ENCODE peak calls at places on chromosomes 7 and 10, in six cellular contexts. One of them, this sample, is unnamed.

GRCh38 chr7:14836006-14836405 is 66.5 kb downstream of the DGKB start:
- DNase-seq in GM12891: no peak
- DNase-seq in GM12878: no peak
- DNase-seq in H1: no peak
- DNase-seq in HepG2: no peak
- DNase-seq in K562: no peak
- DNase-seq in this sample: no peak

GRCh38 chr7:18086165-18087030 is 58.8 kb upstream of the PRPS1L1 start:
- DNase-seq in GM12891: peak; percentile 19
- DNase-seq in GM12878: no peak
- DNase-seq in H1: no peak
- DNase-seq in HepG2: no peak
- DNase-seq in K562: peak; percentile 21
- DNase-seq in this sample: peak; percentile 13

GRCh38 chr7:157941210-157941609 is 604.4 kb downstream of the DNAJB6 start:
- DNase-seq in GM12891: no peak
- DNase-seq in GM12878: no peak
- DNase-seq in H1: no peak
- DNase-seq in HepG2: no peak
- DNase-seq in K562: no peak
- DNase-seq in this sample: no peak

GRCh38 chr7:128860158-128861073 is 2.2 kb upstream of the ATP6V1F start:
- DNase-seq in GM12891: no peak
- DNase-seq in GM12878: no peak
- DNase-seq in H1: no peak
- DNase-seq in HepG2: no peak
- DNase-seq in K562: peak; percentile 91
- DNase-seq in this sample: no peak

GRCh38 chr10:119933179-119933578 is 40.6 kb downstream of the SEC23IP start:
- DNase-seq in GM12891: no peak
- DNase-seq in GM12878: no peak
- DNase-seq in H1: no peak
- DNase-seq in HepG2: peak; percentile 16
- DNase-seq in K562: peak; percentile 9
- DNase-seq in this sample: no peak

GRCh38 chr10:62330213-62330612 is 44.0 kb upstream of the ZNF365 start:
- DNase-seq in GM12891: no peak
- DNase-seq in GM12878: no peak
- DNase-seq in H1: no peak
- DNase-seq in HepG2: no peak
- DNase-seq in K562: no peak
- DNase-seq in this sample: no peak

GRCh38 chr7:106501605-106502580 is 159.1 kb downstream of the CCDC71L start:
- DNase-seq in GM12891: no peak
- DNase-seq in GM12878: no peak
- DNase-seq in H1: no peak
- DNase-seq in HepG2: no peak
- DNase-seq in K562: peak; percentile 57
- DNase-seq in this sample: no peak

GRCh38 chr10:54908019-54908418 is 107.0 kb upstream of the PCDH15 start:
- DNase-seq in GM12891: no peak
- DNase-seq in GM12878: no peak
- DNase-seq in H1: no peak
- DNase-seq in HepG2: no peak
- DNase-seq in K562: no peak
- DNase-seq in this sample: no peak

GRCh38 chr10:38070501-38070900 is 23.6 kb upstream of the ZNF37A start:
- DNase-seq in GM12891: no peak
- DNase-seq in GM12878: no peak
- DNase-seq in H1: no peak
- DNase-seq in HepG2: no peak
- DNase-seq in K562: no peak
- DNase-seq in this sample: no peak

GRCh38 chr10:73339436-73339835 is 19.2 kb downstream of the CFAP70 start:
- DNase-seq in GM12891: no peak
- DNase-seq in GM12878: no peak
- DNase-seq in H1: no peak
- DNase-seq in HepG2: no peak
- DNase-seq in K562: no peak
- DNase-seq in this sample: no peak

GRCh38 chr10:64896582-64896981 is 1375.4 kb downstream of the REEP3 start:
- DNase-seq in GM12891: no peak
- DNase-seq in GM12878: no peak
- DNase-seq in H1: no peak
- DNase-seq in HepG2: no peak
- DNase-seq in K562: no peak
- DNase-seq in this sample: no peak

GRCh38 chr10:102802920-102803534 is 34.2 kb downstream of the CYP17A1 start:
- DNase-seq in GM12891: no peak
- DNase-seq in GM12878: peak; percentile 38
- DNase-seq in H1: peak; percentile 61
- DNase-seq in HepG2: no peak
- DNase-seq in K562: no peak
- DNase-seq in this sample: no peak

GRCh38 chr7:156759579-156760202 is 119.1 kb downstream of the RNF32 start:
- DNase-seq in GM12891: no peak
- DNase-seq in GM12878: no peak
- DNase-seq in H1: no peak
- DNase-seq in HepG2: no peak
- DNase-seq in K562: no peak
- DNase-seq in this sample: no peak

GRCh38 chr7:134365341-134366054 is 48.8 kb upstream of the SLC35B4 start:
- DNase-seq in GM12891: no peak
- DNase-seq in GM12878: no peak
- DNase-seq in H1: no peak
- DNase-seq in HepG2: no peak
- DNase-seq in K562: peak; percentile 34
- DNase-seq in this sample: no peak

GRCh38 chr7:151313857-151314256 is 27.8 kb upstream of the NUB1 start:
- DNase-seq in GM12891: no peak
- DNase-seq in GM12878: no peak
- DNase-seq in H1: no peak
- DNase-seq in HepG2: no peak
- DNase-seq in K562: no peak
- DNase-seq in this sample: no peak

GRCh38 chr7:70585071-70585470 is 546.9 kb upstream of the GALNT17 start:
- DNase-seq in GM12891: no peak
- DNase-seq in GM12878: no peak
- DNase-seq in H1: no peak
- DNase-seq in HepG2: no peak
- DNase-seq in K562: peak; percentile 18
- DNase-seq in this sample: no peak

GRCh38 chr7:33550363-33550762 is 355.0 kb upstream of the BMPER start:
- DNase-seq in GM12891: no peak
- DNase-seq in GM12878: no peak
- DNase-seq in H1: no peak
- DNase-seq in HepG2: no peak
- DNase-seq in K562: no peak
- DNase-seq in this sample: no peak

GRCh38 chr7:116998567-116998966 is 45.3 kb downstream of the ST7 start:
- DNase-seq in GM12891: no peak
- DNase-seq in GM12878: no peak
- DNase-seq in H1: no peak
- DNase-seq in HepG2: no peak
- DNase-seq in K562: no peak
- DNase-seq in this sample: no peak

GRCh38 chr10:121337356-121337936 is 260.8 kb downstream of the FGFR2 start:
- DNase-seq in GM12891: no peak
- DNase-seq in GM12878: no peak
- DNase-seq in H1: no peak
- DNase-seq in HepG2: no peak
- DNase-seq in K562: no peak
- DNase-seq in this sample: no peak

GRCh38 chr10:70657036-70657435 is 15.3 kb upstream of the ADAMTS14 start:
- DNase-seq in GM12891: no peak
- DNase-seq in GM12878: no peak
- DNase-seq in H1: no peak
- DNase-seq in HepG2: no peak
- DNase-seq in K562: no peak
- DNase-seq in this sample: no peak

GRCh38 chr10:123870260-123870659 is 21.3 kb downstream of the CPXM2 start:
- DNase-seq in GM12891: no peak
- DNase-seq in GM12878: no peak
- DNase-seq in H1: no peak
- DNase-seq in HepG2: no peak
- DNase-seq in K562: no peak
- DNase-seq in this sample: no peak

GRCh38 chr10:14409247-14409646 is 78.5 kb upstream of the FRMD4A start:
- DNase-seq in GM12891: no peak
- DNase-seq in GM12878: no peak
- DNase-seq in H1: no peak
- DNase-seq in HepG2: no peak
- DNase-seq in K562: no peak
- DNase-seq in this sample: no peak

GRCh38 chr10:128125416-128125943 is 743 bp downstream of the MKI67 start:
- DNase-seq in GM12891: no peak
- DNase-seq in GM12878: no peak
- DNase-seq in H1: no peak
- DNase-seq in HepG2: no peak
- DNase-seq in K562: no peak
- DNase-seq in this sample: no peak

DNA sequence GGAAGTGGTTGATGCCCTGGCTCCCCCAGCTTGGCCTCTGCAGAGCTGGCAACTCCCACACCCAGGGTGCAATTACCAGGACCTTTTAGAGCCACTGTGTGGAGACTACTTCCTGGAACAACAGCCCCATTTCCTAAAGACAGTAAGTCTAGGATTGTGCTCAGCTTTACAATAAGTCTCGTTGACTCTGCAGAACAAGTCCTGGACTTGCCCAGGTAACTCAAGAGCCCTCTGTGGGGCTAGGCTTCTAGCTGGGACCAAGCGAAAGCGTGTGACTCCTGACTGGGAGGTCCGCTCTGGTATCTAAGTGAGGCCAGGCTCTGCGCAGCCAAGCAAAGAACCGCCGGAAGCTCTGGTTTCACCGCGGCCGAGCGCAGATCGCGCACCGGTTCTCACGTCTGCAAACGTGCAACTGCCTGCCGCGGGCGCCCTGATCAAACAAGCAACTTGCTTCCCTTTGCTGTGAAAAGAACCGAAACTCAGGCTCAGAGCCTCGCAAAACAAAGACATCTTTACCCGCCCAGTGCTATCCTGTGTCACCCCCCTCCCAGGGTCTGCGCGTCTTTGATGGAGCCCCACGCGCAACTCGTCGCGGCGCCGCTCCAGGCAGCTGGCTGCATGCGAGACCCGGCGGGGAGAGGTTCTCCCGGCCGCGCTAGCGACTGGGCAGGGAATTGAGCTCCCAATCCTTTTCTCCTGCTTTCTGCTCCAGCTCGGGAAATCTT is 4.4 kb upstream of the PDLIM1 start:
- DNase-seq in GM12891: peak; percentile 58
- DNase-seq in GM12878: peak; percentile 96
- DNase-seq in H1: no peak
- DNase-seq in HepG2: no peak
- DNase-seq in K562: peak; percentile 28
- DNase-seq in this sample: peak; percentile 63
- TF ChIP-seq POLR2AphosphoS5 in GM12891: peak; percentile 91
- TF ChIP-seq POLR2AphosphoS5 in GM12878: peak; percentile 93
- TF ChIP-seq POLR2AphosphoS5 in H1: no peak
- TF ChIP-seq POLR2AphosphoS5 in HepG2: no peak
- TF ChIP-seq POLR2AphosphoS5 in K562: peak; percentile 19
- TF ChIP-seq POLR2AphosphoS5 in this sample: peak; percentile 95

GRCh38 chr7:135509839-135510602 is at the start of gene CNOT4:
- DNase-seq in GM12891: peak; percentile 79
- DNase-seq in GM12878: peak; percentile 82
- DNase-seq in H1: peak; percentile 89
- DNase-seq in HepG2: peak; percentile 92
- DNase-seq in K562: peak; percentile 99
- DNase-seq in this sample: peak; percentile 86
- TF ChIP-seq POLR2A in GM12891: peak; percentile 89
- TF ChIP-seq POLR2A in GM12878: peak; percentile 89
- TF ChIP-seq POLR2A in H1: peak; percentile 94
- TF ChIP-seq POLR2A in HepG2: peak; percentile 89
- TF ChIP-seq POLR2A in K562: peak; percentile 97
- TF ChIP-seq POLR2A in this sample: peak; percentile 94

GRCh38 chr7:105246195-105247078 is 142.3 kb downstream of the SRPK2 start:
- DNase-seq in GM12891: no peak
- DNase-seq in GM12878: no peak
- DNase-seq in H1: no peak
- DNase-seq in HepG2: no peak
- DNase-seq in K562: no peak
- DNase-seq in this sample: no peak
- TF ChIP-seq TAF1 in GM12891: no peak
- TF ChIP-seq TAF1 in GM12878: no peak
- TF ChIP-seq TAF1 in H1: no peak
- TF ChIP-seq TAF1 in HepG2: no peak
- TF ChIP-seq TAF1 in K562: no peak
- TF ChIP-seq TAF1 in this sample: no peak

GRCh38 chr10:3469639-3470020 is 297.0 kb upstream of the PITRM1 start:
- DNase-seq in GM12891: no peak
- DNase-seq in GM12878: no peak
- DNase-seq in H1: no peak
- DNase-seq in HepG2: no peak
- DNase-seq in K562: no peak
- DNase-seq in this sample: no peak

GRCh38 chr10:3465406-3465891 is 292.9 kb upstream of the PITRM1 start:
- DNase-seq in GM12891: no peak
- DNase-seq in GM12878: no peak
- DNase-seq in H1: no peak
- DNase-seq in HepG2: no peak
- DNase-seq in K562: no peak
- DNase-seq in this sample: no peak

GRCh38 chr10:3468919-3469638 is 296.5 kb upstream of the PITRM1 start:
- DNase-seq in GM12891: no peak
- DNase-seq in GM12878: no peak
- DNase-seq in H1: no peak
- DNase-seq in HepG2: no peak
- DNase-seq in K562: no peak
- DNase-seq in this sample: no peak

GRCh38 chr10:3464760-3465405 is 292.3 kb upstream of the PITRM1 start:
- DNase-seq in GM12891: no peak
- DNase-seq in GM12878: no peak
- DNase-seq in H1: no peak
- DNase-seq in HepG2: no peak
- DNase-seq in K562: no peak
- DNase-seq in this sample: no peak

DNA sequence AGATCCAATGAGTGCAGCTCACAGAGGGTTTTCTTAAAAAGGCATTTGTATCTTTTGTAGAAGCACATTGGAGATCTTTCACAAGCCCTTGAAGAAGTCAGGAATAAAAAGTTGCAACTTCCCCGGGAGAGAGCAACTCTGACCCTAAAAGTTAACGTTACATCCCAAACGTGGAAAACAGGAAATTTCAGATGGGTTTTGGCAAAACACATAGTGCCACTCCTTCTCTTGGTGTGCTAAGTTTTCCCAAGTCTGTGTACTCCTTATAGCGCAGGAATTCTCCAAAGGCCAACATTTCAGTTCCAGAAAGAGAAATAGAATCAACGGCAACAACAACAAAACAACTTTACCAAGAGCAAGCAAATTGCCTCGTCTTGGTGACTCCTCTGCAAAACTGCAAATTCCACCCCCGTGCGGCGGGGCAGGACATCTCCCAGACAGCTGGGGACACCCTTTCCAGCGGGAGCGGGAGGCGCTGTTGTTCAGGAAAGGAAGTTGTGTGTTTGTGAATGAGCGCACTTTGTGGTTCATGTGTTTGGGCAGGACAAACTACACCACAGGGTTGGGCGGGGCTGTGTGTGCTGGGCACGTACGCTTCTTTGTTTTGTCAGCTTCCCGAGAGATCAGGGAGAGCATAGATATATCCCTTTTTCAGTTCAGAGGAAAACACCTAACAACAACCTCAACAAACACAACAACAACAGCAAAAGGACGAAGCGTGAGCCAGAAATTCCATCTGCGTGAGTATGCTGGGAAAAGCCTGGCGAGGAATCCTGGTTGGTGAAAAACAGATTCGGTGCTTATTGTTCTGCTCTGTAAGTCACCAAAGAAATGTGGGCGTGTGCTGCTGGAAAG is 294.7 kb upstream of the PITRM1 start:
- DNase-seq in GM12891: no peak
- DNase-seq in GM12878: no peak
- DNase-seq in H1: peak; percentile 29
- DNase-seq in HepG2: no peak
- DNase-seq in K562: no peak
- DNase-seq in this sample: no peak
- TF ChIP-seq POLR2AphosphoS5 in GM12891: no peak
- TF ChIP-seq POLR2AphosphoS5 in GM12878: no peak
- TF ChIP-seq POLR2AphosphoS5 in H1: no peak
- TF ChIP-seq POLR2AphosphoS5 in HepG2: no peak
- TF ChIP-seq POLR2AphosphoS5 in K562: no peak
- TF ChIP-seq POLR2AphosphoS5 in this sample: no peak

This sample was measured in GM12892.